ENCODE peak calls at places on chromosomes 1 and 21, in seven cellular contexts. N, B, G, R, O, F and H are unnamed samples.

GRCh38 chr1:24786191-24786590 is 40.9 kb downstream of the CLIC4 start:
- DNase-seq in N (no peak), B (no peak), G (no peak), R (no peak), O (no peak), F (no peak), H (no peak)

GRCh38 chr1:174956086-174956485 is 43.7 kb upstream of the CACYBP start:
- DNase-seq in N (no peak), B (no peak), G (no peak), R (no peak), O (no peak), F (no peak), H (no peak)

GRCh38 chr1:40036574-40036973 is 4.0 kb upstream of the CAP1 start:
- DNase-seq in N (no peak), B (no peak), G (no peak), R (peak), O (no peak), F (no peak), H (no peak)

GRCh38 chr1:165543651-165544452 is at the start of gene LRRC52:
- DNase-seq in N (peak), B (no peak), G (no peak), R (no peak), O (no peak), F (no peak), H (no peak)

GRCh38 chr21:44330698-44331097 is 8.5 kb downstream of the CFAP410 start:
- DNase-seq in N (no peak), B (no peak), G (no peak), R (no peak), O (no peak), F (no peak), H (no peak)

GRCh38 chr21:46452719-46453118 is 6.0 kb upstream of the DIP2A start:
- DNase-seq in N (no peak), B (no peak), G (no peak), R (no peak), O (no peak), F (no peak), H (no peak)

GRCh38 chr21:42118901-42119300 is 47.8 kb downstream of the UMODL1 start:
- DNase-seq in N (no peak), B (no peak), G (no peak), R (no peak), O (no peak), F (no peak), H (no peak)

GRCh38 chr1:110460253-110461220 is 9.6 kb downstream of the PROK1 start:
- DNase-seq in N (peak), B (peak), G (peak), R (peak), O (peak), F (peak), H (no peak)

GRCh38 chr1:203199002-203199401 is 12.5 kb upstream of the CHI3L1 start:
- DNase-seq in N (no peak), B (no peak), G (no peak), R (no peak), O (no peak), F (no peak), H (no peak)

GRCh38 chr1:49817681-49818080 is 206.1 kb downstream of the AGBL4 start:
- DNase-seq in N (no peak), B (no peak), G (no peak), R (no peak), O (no peak), F (no peak), H (no peak)

GRCh38 chr1:170307426-170307825 is 161.7 kb downstream of the NTMT2 start:
- DNase-seq in N (no peak), B (no peak), G (no peak), R (no peak), O (no peak), F (no peak), H (no peak)

GRCh38 chr1:232805269-232806070 is at the start of gene MAP10:
- DNase-seq in N (peak), B (no peak), G (peak), R (peak), O (no peak), F (no peak), H (peak)

DNA sequence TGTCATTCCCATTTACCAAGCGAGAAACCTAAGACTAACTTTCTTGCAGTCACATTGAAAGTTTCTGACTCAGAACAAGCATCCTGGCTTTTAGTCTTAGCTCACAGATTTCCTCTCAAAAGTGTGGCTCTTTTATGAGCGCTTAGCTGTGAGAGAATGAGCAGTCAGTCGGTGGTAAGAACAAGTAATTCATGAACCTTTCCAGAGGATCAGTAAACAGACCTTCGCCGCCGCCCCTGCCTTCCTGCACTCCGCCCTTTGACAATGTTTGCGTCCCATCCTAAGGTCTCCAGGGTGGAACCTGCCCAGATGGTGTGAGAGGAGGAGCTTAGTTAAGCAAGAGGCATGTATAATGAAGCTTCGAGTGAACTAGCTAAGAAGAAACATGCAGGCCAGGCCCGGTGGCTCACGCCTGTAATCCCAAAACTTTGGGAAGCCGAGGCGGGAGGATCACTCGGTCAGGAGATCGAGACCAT is 142.4 kb downstream of the GLUL start:
- DNase-seq in N (no peak), B (no peak), G (peak), R (peak), O (peak), F (no peak), H (no peak)
- TF ChIP-seq SP1 in N (no peak), B (no peak), G (no peak), R (no peak), O (no peak), F (no peak), H (no peak)

DNA sequence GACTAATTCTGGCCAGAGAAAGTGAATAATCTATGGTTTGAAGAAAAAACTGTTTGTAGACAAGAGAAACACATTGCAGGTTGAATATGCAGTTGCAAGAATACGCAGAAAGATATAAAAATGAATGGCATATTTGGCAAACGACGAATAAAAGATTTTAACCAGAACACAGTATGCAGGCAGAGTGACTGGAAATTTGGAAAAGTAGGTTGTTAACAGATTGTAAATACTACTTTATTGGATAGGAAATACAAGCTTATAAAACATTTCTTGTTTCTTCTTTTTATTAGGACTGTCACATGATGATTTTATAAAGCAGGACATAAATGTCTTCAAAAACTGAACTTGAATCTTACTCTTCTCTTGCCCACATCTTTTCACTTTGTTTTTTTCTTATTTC is 573.3 kb upstream of the PBX1 start:
- DNase-seq in N (no peak), B (no peak), G (no peak), R (no peak), O (no peak), F (no peak), H (no peak)
- TF ChIP-seq SP1 in N (no peak), B (no peak), G (no peak), R (no peak), O (no peak), F (no peak), H (no peak)

GRCh38 chr1:117678246-117678977 is 72.6 kb downstream of the TENT5C start:
- DNase-seq in N (no peak), B (no peak), G (no peak), R (no peak), O (no peak), F (no peak), H (no peak)
- TF ChIP-seq SP1 in N (no peak), B (no peak), G (no peak), R (no peak), O (no peak), F (no peak), H (no peak)

GRCh38 chr1:180956028-180956640 is 43.4 kb downstream of the KIAA1614 start:
- DNase-seq in N (no peak), B (no peak), G (no peak), R (no peak), O (no peak), F (no peak), H (no peak)
- TF ChIP-seq SP1 in N (no peak), B (no peak), G (no peak), R (no peak), O (no peak), F (no peak), H (no peak)

DNA sequence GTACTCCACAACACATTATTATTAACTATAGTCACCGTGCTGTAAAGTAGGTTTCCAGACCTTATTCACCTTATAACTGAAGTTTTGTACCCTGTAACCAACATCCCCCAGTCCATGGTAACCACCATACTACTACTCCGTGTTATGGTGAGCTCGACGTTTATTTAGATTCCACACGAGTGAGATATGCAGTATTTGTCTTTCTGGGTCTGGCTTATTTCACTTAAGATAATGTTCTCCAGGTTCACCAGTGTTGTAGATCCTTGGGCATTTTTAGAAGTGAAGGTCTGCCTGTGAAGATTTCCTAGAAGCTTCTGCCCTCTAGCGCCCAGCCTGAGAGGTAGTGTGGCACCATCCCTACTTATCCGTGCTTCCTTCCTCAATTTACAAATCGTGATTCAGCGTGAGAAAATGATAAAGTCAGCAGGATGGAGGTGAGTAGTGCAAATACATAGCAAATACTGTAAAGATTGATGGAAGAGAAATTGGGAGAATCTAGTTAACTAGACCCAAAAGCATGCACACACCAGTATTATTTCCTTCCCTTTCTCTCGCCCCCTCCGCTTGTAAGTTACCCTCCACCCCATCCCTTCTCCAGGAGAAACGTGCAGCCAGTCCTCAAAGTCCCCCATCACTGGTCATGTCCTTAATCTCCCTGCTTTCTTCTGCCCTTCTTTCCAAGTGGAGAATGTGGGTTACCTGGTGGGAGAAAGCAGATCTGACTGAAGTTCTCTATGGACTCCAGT is 36.0 kb upstream of the DISC1 start:
- DNase-seq in N (peak), B (peak), G (no peak), R (no peak), O (peak), F (peak), H (peak)
- TF ChIP-seq SP1 in N (no peak), B (no peak), G (no peak), R (no peak), O (no peak), F (no peak), H (no peak)

DNA sequence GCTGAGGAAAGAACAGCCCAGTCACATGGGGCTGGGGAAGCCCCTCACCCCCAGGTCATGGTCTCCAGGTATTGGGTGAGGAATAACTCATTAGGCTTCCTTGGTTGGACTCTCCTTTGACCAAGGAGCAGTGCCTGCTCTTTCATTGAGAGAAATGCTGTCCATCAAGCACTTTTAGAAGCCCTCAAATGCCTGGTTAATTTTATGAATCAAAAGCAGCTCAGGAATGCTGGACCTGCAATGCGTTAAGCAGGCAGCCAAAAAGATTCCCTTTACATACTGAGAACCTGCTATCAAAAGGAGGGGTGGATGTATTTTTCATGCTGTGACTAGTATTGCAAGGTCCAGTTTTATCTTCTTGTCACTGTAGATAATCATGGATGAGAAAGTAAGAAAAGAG is 1.9 kb upstream of the CD58 start:
- DNase-seq in N (no peak), B (no peak), G (no peak), R (no peak), O (no peak), F (no peak), H (no peak)
- TF ChIP-seq SP1 in N (no peak), B (no peak), G (no peak), R (no peak), O (no peak), F (no peak), H (no peak)

DNA sequence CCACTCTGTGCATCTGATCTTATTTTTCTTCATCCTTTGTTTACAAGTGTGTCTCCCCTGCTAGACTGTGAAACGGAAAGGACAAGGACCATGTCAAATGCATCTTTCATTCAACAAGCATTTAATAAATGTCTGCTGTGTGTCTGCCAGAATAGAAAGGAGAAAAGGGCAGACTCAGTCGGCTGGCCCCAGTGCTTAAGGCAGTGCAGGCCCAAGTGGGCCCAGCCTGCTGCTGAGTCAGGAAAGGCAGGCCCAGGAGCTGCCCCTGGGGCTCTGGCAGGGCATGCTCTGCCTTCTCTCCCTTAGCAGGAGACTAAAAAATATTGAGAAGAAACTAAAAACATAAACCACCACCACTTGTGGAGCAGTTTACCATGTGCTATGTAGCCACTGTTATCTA is 38.1 kb downstream of the PLEKHA6 start:
- DNase-seq in N (no peak), B (no peak), G (no peak), R (no peak), O (no peak), F (no peak), H (no peak)
- TF ChIP-seq SP1 in N (no peak), B (no peak), G (no peak), R (no peak), O (no peak), F (no peak), H (no peak)